ENCODE peak calls at places on chromosomes 1 and 21, in seven cellular contexts. E is neuronal stem cell, L is H9, G is mesenchymal stem cell, T is H1, P is IMR-90, Q is trophoblast cell. F is an unnamed sample. For H3K79me1 and H3K4me1, the result is how much of the 10 kb centered on the place peaks cover.

GRCh38 chr1:8090241-8090702 is 64.2 kb upstream of the ERRFI1 start:
- DNase-seq in E (no peak), L (no peak), G (peak), T (no peak), P (peak), Q (no peak), F (no peak)

GRCh38 chr1:88552226-88552625 is 131.8 kb upstream of the PKN2 start:
- DNase-seq in E (no peak), L (no peak), G (no peak), T (no peak), P (no peak), Q (no peak), F (peak)

GRCh38 chr1:204171751-204172178 is 5.6 kb upstream of the REN start:
- DNase-seq in E (no peak), L (no peak), G (peak), T (no peak), P (peak), Q (peak), F (no peak)

GRCh38 chr1:61922950-61923480 is 180.7 kb downstream of the PATJ start:
- DNase-seq in E (no peak), L (no peak), G (no peak), T (no peak), P (no peak), Q (peak), F (no peak)

GRCh38 chr1:109499661-109500536 is 6.0 kb downstream of the CYB561D1 start:
- DNase-seq in E (no peak), L (peak), G (peak), T (no peak), P (peak), Q (no peak), F (peak)

GRCh38 chr21:31686272-31686913 is 26.9 kb downstream of the SOD1 start:
- DNase-seq in E (no peak), L (no peak), G (no peak), T (no peak), P (no peak), Q (no peak), F (no peak)

GRCh38 chr1:48920741-48921330 is 144.1 kb upstream of the BEND5 start:
- DNase-seq in E (no peak), L (no peak), G (no peak), T (no peak), P (no peak), Q (no peak), F (no peak)

GRCh38 chr1:6108937-6109636 is 63.4 kb downstream of the KCNAB2 start:
- DNase-seq in E (no peak), L (peak), G (no peak), T (peak), P (peak), Q (peak), F (peak)

GRCh38 chr1:67958472-67958871 is 92.0 kb downstream of the DIRAS3 start:
- DNase-seq in E (no peak), L (no peak), G (no peak), T (no peak), P (no peak), Q (no peak), F (no peak)

GRCh38 chr1:221576268-221576667 is 165.6 kb downstream of the DUSP10 start:
- DNase-seq in E (no peak), L (no peak), G (peak), T (no peak), P (peak), Q (no peak), F (peak)

GRCh38 chr1:207803678-207804077 is 51.8 kb downstream of the CD46 start:
- DNase-seq in E (no peak), L (no peak), G (no peak), T (no peak), P (no peak), Q (no peak), F (no peak)

GRCh38 chr1:232033285-232033684 is 406.7 kb downstream of the DISC1 start:
- DNase-seq in E (no peak), L (no peak), G (peak), T (no peak), P (no peak), Q (no peak), F (peak)

GRCh38 chr1:167529829-167530474 is 11.6 kb upstream of the CD247 start:
- DNase-seq in E (no peak), L (no peak), G (no peak), T (no peak), P (no peak), Q (no peak), F (no peak)

GRCh38 chr1:209956116-209956515 is 18.1 kb downstream of the SYT14 start:
- DNase-seq in E (no peak), L (no peak), G (no peak), T (no peak), P (no peak), Q (no peak), F (no peak)

GRCh38 chr1:212529211-212529731 is 79.3 kb upstream of the ATF3 start:
- DNase-seq in E (no peak), L (no peak), G (no peak), T (no peak), P (peak), Q (no peak), F (no peak)

GRCh38 chr1:32125313-32125712 is 17.5 kb downstream of the KPNA6 start:
- DNase-seq in E (no peak), L (no peak), G (no peak), T (no peak), P (no peak), Q (no peak), F (no peak)

GRCh38 chr1:167820684-167821355 is 93.1 kb downstream of the ADCY10 start:
- DNase-seq in E (no peak), L (peak), G (no peak), T (no peak), P (no peak), Q (no peak), F (peak)

GRCh38 chr1:1109743-1110142 is 6.1 kb downstream of the C1orf159 start:
- DNase-seq in E (no peak), L (no peak), G (no peak), T (no peak), P (no peak), Q (no peak), F (no peak)

GRCh38 chr1:212974735-212975606 is 24.6 kb downstream of the VASH2 start:
- DNase-seq in E (no peak), L (peak), G (no peak), T (no peak), P (no peak), Q (no peak), F (no peak)

GRCh38 chr1:201250326-201251011 is 32.8 kb upstream of the PKP1 start:
- DNase-seq in E (no peak), L (no peak), G (no peak), T (no peak), P (no peak), Q (no peak), F (no peak)

GRCh38 chr1:109151146-109151545 is 37.2 kb downstream of the ELAPOR1 start:
- DNase-seq in E (peak), L (peak), G (peak), T (peak), P (peak), Q (no peak), F (peak)

GRCh38 chr1:21901473-21901847 is 35.6 kb downstream of the HSPG2 start:
- DNase-seq in E (no peak), L (no peak), G (no peak), T (no peak), P (peak), Q (no peak), F (peak)

GRCh38 chr1:153616144-153616884 is at the start of gene S100A14:
- DNase-seq in E (no peak), L (no peak), G (no peak), T (no peak), P (no peak), Q (no peak), F (peak)

GRCh38 chr1:211910136-211910884 is 79.7 kb upstream of the LPGAT1 start:
- DNase-seq in E (no peak), L (no peak), G (no peak), T (no peak), P (no peak), Q (no peak), F (no peak)

GRCh38 chr1:173122958-173123852 is 72.5 kb upstream of the TNFSF18 start:
- DNase-seq in E (peak), L (peak), G (peak), T (peak), P (peak), Q (peak), F (peak)

GRCh38 chr1:29901618-29902017 is 665.3 kb downstream of the PTPRU start:
- DNase-seq in E (no peak), L (peak), G (no peak), T (no peak), P (no peak), Q (no peak), F (peak)

GRCh38 chr21:41675574-41675973 is 91.3 kb downstream of the RIPK4 start:
- DNase-seq in E (no peak), L (no peak), G (no peak), T (no peak), P (no peak), Q (no peak), F (no peak)

GRCh38 chr1:64476251-64476952 is 6.5 kb downstream of the CACHD1 start:
- DNase-seq in E (no peak), L (no peak), G (peak), T (no peak), P (peak), Q (no peak), F (no peak)

GRCh38 chr1:91885331-91885715 is 628 bp downstream of the TGFBR3 start:
- DNase-seq in E (no peak), L (no peak), G (peak), T (no peak), P (peak), Q (peak), F (no peak)

GRCh38 chr1:50774759-50775351 is 185.2 kb downstream of the FAF1 start:
- DNase-seq in E (peak), L (no peak), G (peak), T (no peak), P (peak), Q (peak), F (peak)

GRCh38 chr1:158098256-158098655 is 82.4 kb upstream of the CD1D start:
- DNase-seq in E (no peak), L (no peak), G (no peak), T (no peak), P (no peak), Q (no peak), F (no peak)

GRCh38 chr21:45406801-45407628 is 2.0 kb downstream of the COL18A1 start:
- DNase-seq in E (no peak), L (peak), G (peak), T (peak), P (no peak), Q (no peak), F (peak)

DNA sequence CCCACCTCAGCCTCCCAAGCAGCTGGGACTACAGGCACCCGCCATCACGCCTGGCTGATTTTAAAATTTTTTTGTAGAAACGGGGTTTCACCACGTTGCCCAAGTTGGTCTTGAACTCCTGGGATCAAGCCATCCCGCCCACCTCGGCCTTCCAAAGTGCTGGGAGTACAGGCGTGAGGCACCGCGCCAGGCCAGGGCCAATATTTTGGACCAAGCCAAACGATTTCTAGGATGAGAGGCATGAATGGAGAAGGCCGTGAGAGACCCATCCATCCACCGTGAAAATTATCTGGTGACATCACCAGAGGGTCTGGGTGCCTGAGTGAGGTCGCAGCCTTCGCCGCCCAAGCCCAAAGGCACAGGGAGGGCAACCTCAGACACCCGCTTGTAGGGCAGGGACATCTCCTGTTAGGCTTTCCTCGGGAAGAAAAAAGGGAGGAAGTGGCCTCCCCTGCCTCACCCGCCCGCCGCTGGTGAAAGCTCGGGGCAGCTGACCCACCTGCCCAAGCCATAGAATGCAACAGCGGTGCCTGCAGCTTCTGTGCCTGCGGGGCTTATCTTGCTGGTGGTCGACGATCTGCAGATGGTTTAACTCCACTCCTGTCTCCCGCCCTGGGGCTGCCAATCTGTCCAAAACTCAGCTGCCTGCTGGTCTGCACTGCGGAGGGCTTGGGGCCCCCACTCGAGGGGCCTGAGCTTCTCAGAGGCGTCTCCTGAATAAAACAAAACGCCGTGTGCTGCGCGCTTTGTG is 85.7 kb downstream of the MRPS6 start:
- DNase-seq in E (no peak), L (no peak), G (no peak), T (no peak), P (no peak), Q (no peak), F (no peak)
- H3K79me1 ChIP-seq in E (under half), L (under half), G (under half), T (under half), P (under half), Q (under half), F (under half)

GRCh38 chr1:19469004-19469403 is 16.3 kb downstream of the CAPZB start:
- DNase-seq in E (no peak), L (no peak), G (no peak), T (no peak), P (no peak), Q (no peak), F (no peak)
- H3K4me1 ChIP-seq in E (under half), L (under half), G (under half), T (under half), P (under half), Q (under half), F (under half)

DNA sequence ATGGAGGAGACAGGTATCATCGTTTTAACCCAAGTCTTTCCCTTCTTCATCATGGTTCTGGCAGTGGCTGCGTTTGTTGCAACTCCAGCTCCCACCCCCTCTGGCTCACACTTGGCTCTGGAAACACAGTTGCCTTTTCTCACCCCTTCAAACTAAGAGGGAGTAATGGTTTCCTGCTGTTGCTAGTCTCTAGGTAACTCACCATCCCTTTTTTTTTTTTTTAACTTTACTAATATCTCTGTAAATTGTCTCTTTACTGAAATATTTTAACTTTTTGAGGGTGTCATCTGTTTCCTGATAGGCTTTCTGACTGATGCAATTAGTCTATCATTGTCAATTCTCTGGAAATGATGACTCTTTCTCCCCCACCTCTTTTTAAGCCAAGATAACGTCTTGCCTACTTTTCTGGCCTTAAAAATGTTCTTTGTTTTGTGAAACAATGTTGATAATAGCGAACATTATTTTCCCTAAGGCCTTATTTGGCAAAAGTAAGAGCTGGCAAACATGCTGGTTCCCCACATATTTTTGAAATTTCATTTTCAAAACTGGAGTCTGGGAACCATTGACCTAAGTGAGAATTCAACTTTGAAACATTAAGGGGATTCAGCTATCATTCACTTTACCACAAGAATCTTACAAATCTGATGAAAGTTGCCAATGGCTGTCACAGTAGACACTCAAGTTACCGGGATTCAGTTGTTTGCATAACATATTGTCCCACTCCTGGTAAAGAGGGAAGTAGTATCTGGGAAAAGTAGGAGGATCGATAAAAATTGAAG is 85.3 kb downstream of the LEPR start:
- DNase-seq in E (no peak), L (no peak), G (no peak), T (no peak), P (no peak), Q (no peak), F (peak)
- H3K79me1 ChIP-seq in E (under half), L (under half), G (under half), T (under half), P (under half), Q (under half), F (under half)

GRCh38 chr1:206710457-206710823 is 25.7 kb downstream of the MAPKAPK2 start:
- DNase-seq in E (no peak), L (no peak), G (no peak), T (no peak), P (no peak), Q (no peak), F (no peak)
- H3K4me1 ChIP-seq in E (under half), L (under half), G (under half), T (under half), P (under half), Q (under half), F (under half)

DNA sequence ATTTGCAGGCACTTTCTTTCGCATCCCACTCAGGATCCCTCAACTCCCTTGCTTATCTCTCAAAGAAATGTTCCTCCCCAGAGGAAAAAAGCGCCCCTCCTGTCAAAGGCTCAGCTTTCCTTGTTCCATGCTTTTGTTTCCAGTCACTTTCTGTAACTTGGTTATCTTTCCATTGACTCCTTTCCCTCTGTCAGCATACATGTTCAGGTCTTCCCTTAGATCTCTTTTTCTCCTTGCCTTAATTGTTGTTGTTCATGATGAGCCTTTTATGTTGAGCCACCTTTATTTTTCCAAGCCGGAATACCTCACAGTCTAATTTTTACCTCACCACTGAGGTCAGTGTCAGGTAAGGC is 46.5 kb upstream of the PODN start:
- DNase-seq in E (no peak), L (no peak), G (no peak), T (no peak), P (no peak), Q (no peak), F (no peak)
- H3K79me1 ChIP-seq in E (under half), L (under half), G (under half), T (under half), P (under half), Q (under half), F (under half)

F was measured in mesendoderm.